ENCODE peak calls at places on chromosome 14, in eight cellular contexts. I, Z, D, V, X, E, A and C are unnamed samples.

GRCh38 chr14:22390824-22391461 is 198.1 kb downstream of the DAD1 start:
- DNase-seq in V (no peak), D (no peak), E (no peak), X (no peak), A (no peak), I (no peak), Z (no peak), C (no peak)

GRCh38 chr14:68546839-68547238 is 246.0 kb downstream of the ZFP36L1 start:
- DNase-seq in D (no peak), E (no peak), Z (no peak), I (no peak), A (no peak), V (no peak), X (peak; percentile 65), C (no peak)

GRCh38 chr14:91649930-91650329 is 82.0 kb downstream of the CATSPERB start:
- DNase-seq in A (no peak), X (peak; percentile 71), V (no peak), I (peak; percentile 34), E (peak; percentile 55), Z (no peak), D (no peak), C (no peak)

GRCh38 chr14:34220921-34221320 is 241.1 kb downstream of the SPTSSA start:
- DNase-seq in I (no peak), Z (no peak), V (no peak), A (no peak), D (no peak), X (no peak), E (peak; percentile 31), C (no peak)

GRCh38 chr14:92564361-92565039 is 50.9 kb downstream of the RIN3 start:
- DNase-seq in Z (no peak), E (no peak), A (no peak), I (no peak), X (no peak), V (no peak), D (no peak), C (no peak)

GRCh38 chr14:52154992-52155655 is 86.3 kb upstream of the NID2 start:
- DNase-seq in X (no peak), V (no peak), D (no peak), I (no peak), A (no peak), E (peak; percentile 72), Z (no peak), C (no peak)

GRCh38 chr14:67559639-67560038 is 26.5 kb downstream of the PLEKHH1 start:
- DNase-seq in D (no peak), A (no peak), Z (no peak), I (no peak), X (no peak), E (no peak), V (no peak), C (no peak)

GRCh38 chr14:68390731-68391130 is 402.1 kb downstream of the ZFP36L1 start:
- DNase-seq in I (no peak), V (no peak), D (no peak), X (no peak), A (no peak), E (no peak), Z (no peak), C (no peak)

GRCh38 chr14:77059276-77059934 is 30.9 kb upstream of the IRF2BPL start:
- DNase-seq in V (no peak), A (no peak), E (no peak), X (peak; percentile 90), D (peak; percentile 46), I (peak; percentile 31), Z (no peak), C (peak; percentile 47)

GRCh38 chr14:38839743-38840375 is 263.2 kb downstream of the SEC23A start:
- DNase-seq in D (no peak), A (no peak), V (no peak), E (no peak), I (no peak), Z (no peak), X (no peak), C (no peak)

GRCh38 chr14:90965765-90966164 is 94.7 kb downstream of the RPS6KA5 start:
- DNase-seq in E (no peak), Z (no peak), D (no peak), A (no peak), V (no peak), I (no peak), X (no peak), C (no peak)

GRCh38 chr14:75070383-75070782 is 942 bp downstream of the ZC2HC1C start:
- DNase-seq in A (no peak), E (no peak), I (no peak), X (peak; percentile 26), V (no peak), Z (no peak), D (no peak), C (no peak)

GRCh38 chr14:54330876-54331275 is 65.9 kb upstream of the CDKN3 start:
- DNase-seq in X (no peak), I (no peak), E (no peak), Z (no peak), V (no peak), D (no peak), A (no peak), C (no peak)

GRCh38 chr14:95519699-95520098 is 3.2 kb upstream of the SYNE3 start:
- DNase-seq in D (no peak), Z (no peak), V (peak; percentile 55), I (no peak), E (peak; percentile 86), A (peak; percentile 57), X (peak; percentile 83), C (no peak)

GRCh38 chr14:38623661-38624060 is 367.8 kb upstream of the CLEC14A start:
- DNase-seq in A (no peak), E (no peak), Z (no peak), D (no peak), I (no peak), X (peak; percentile 25), V (no peak), C (no peak)

GRCh38 chr14:105411017-105411941 is 8.3 kb upstream of the MTA1 start:
- DNase-seq in I (peak; percentile 50), E (no peak), Z (no peak), D (no peak), V (no peak), X (peak; percentile 98), A (no peak), C (peak; percentile 40)

GRCh38 chr14:93105362-93105761 is 10.4 kb downstream of the ITPK1 start:
- DNase-seq in E (no peak), A (no peak), V (no peak), Z (no peak), I (no peak), X (peak; percentile 47), D (no peak), C (no peak)

GRCh38 chr14:65230287-65230728 is 128.0 kb upstream of the MAX start:
- DNase-seq in E (no peak), Z (no peak), V (no peak), A (no peak), X (peak; percentile 34), D (peak; percentile 61), I (peak; percentile 76), C (no peak)

GRCh38 chr14:68476212-68476964 is 316.5 kb downstream of the ZFP36L1 start:
- DNase-seq in A (no peak), V (peak; percentile 65), E (no peak), X (peak; percentile 84), Z (no peak), I (no peak), D (no peak), C (no peak)